ENCODE peak calls at places on chromosomes 6 and 20, in eight cellular contexts. O, Y, R, M, P, T, U and D are unnamed samples.

GRCh38 chr6:119129148-119129967 is 50.9 kb upstream of the FAM184A start:
- DNase-seq in Y (no peak), U (peak; percentile 20), P (peak; percentile 43), T (no peak), R (peak; percentile 42), O (no peak), M (no peak), D (peak; percentile 42)

GRCh38 chr20:2348336-2348735 is 32.4 kb upstream of the TGM6 start:
- DNase-seq in T (no peak), P (no peak), M (no peak), U (no peak), R (no peak), Y (no peak), O (no peak), D (no peak)

GRCh38 chr20:25470045-25470444 is 62.6 kb downstream of the GINS1 start:
- DNase-seq in P (peak; percentile 25), Y (no peak), M (peak; percentile 70), T (no peak), R (peak; percentile 82), O (peak; percentile 15), U (no peak), D (peak; percentile 76)

GRCh38 chr20:1274485-1275313 is 8.6 kb downstream of the SNPH start:
- DNase-seq in Y (no peak), T (no peak), M (no peak), U (no peak), O (no peak), P (no peak), R (no peak), D (no peak)

GRCh38 chr20:46642265-46642942 is 8.9 kb downstream of the SLC13A3 start:
- DNase-seq in M (no peak), Y (no peak), U (no peak), P (no peak), T (no peak), R (no peak), O (no peak), D (no peak)

GRCh38 chr6:143243786-143244185 is 183.1 kb downstream of the AIG1 start:
- DNase-seq in R (no peak), T (no peak), P (no peak), O (no peak), M (no peak), U (no peak), Y (no peak), D (no peak)

GRCh38 chr6:43476744-43477143 is 626 bp upstream of the TJAP1 start:
- DNase-seq in P (no peak), T (no peak), M (no peak), O (no peak), R (no peak), Y (no peak), U (no peak), D (no peak)

GRCh38 chr20:49561256-49561655 is 6.7 kb downstream of the PTGIS start:
- DNase-seq in P (no peak), R (no peak), O (no peak), U (no peak), Y (no peak), T (no peak), M (no peak), D (no peak)

GRCh38 chr6:11665636-11666335 is 112.8 kb downstream of the ADTRP start:
- DNase-seq in Y (no peak), M (no peak), U (no peak), O (no peak), T (no peak), R (no peak), P (no peak), D (no peak)

GRCh38 chr6:137171824-137172733 is 1.4 kb downstream of the IL22RA2 start:
- DNase-seq in M (no peak), P (no peak), Y (no peak), T (no peak), O (no peak), U (no peak), R (peak; percentile 36), D (peak; percentile 27)

GRCh38 chr6:43916924-43917877 is 147.2 kb downstream of the VEGFA start:
- DNase-seq in R (no peak), Y (peak; percentile 62), U (no peak), T (no peak), O (no peak), P (no peak), M (no peak), D (no peak)

GRCh38 chr20:9400371-9401025 is 113.9 kb upstream of the LAMP5 start:
- DNase-seq in Y (no peak), U (no peak), P (no peak), M (no peak), O (no peak), R (no peak), T (no peak), D (no peak)

GRCh38 chr6:157953580-157954091 is 28.0 kb upstream of the SYNJ2 start:
- DNase-seq in M (no peak), Y (no peak), T (no peak), O (no peak), R (no peak), P (no peak), U (no peak), D (no peak)

GRCh38 chr6:125722886-125723285 is 26.5 kb upstream of the HEY2 start:
- DNase-seq in O (no peak), U (no peak), T (no peak), M (no peak), P (no peak), Y (no peak), R (no peak), D (no peak)

GRCh38 chr6:84749181-84749580 is 15.2 kb downstream of the TBX18 start:
- DNase-seq in O (no peak), R (no peak), Y (no peak), T (no peak), M (no peak), U (no peak), P (no peak), D (no peak)

GRCh38 chr6:16684195-16684689 is 77.0 kb downstream of the ATXN1 start:
- DNase-seq in Y (no peak), T (no peak), P (no peak), R (no peak), M (no peak), U (no peak), O (no peak), D (no peak)

GRCh38 chr20:45467861-45468260 is 1.7 kb upstream of the WFDC2 start:
- DNase-seq in O (no peak), Y (no peak), U (no peak), M (no peak), T (no peak), R (no peak), P (no peak), D (no peak)

GRCh38 chr6:127022297-127022696 is 96.2 kb upstream of the RSPO3 start:
- DNase-seq in T (no peak), R (no peak), Y (no peak), O (no peak), P (no peak), M (no peak), U (no peak), D (no peak)

GRCh38 chr6:3385660-3386151 is 71.1 kb downstream of the SLC22A23 start:
- DNase-seq in R (no peak), P (no peak), M (no peak), U (no peak), Y (no peak), O (no peak), T (no peak), D (no peak)

GRCh38 chr6:154511735-154512097 is 1.2 kb upstream of the CNKSR3 start:
- DNase-seq in Y (no peak), U (no peak), T (no peak), P (no peak), M (no peak), R (no peak), O (no peak), D (no peak)

GRCh38 chr6:44512868-44513641 is 125.5 kb downstream of the CDC5L start:
- DNase-seq in U (no peak), M (no peak), Y (peak; percentile 58), T (no peak), R (no peak), P (no peak), O (no peak), D (peak; percentile 24)

GRCh38 chr20:61978491-61978890 is 87.2 kb downstream of the TAF4 start:
- DNase-seq in R (no peak), Y (no peak), U (no peak), P (no peak), T (no peak), M (no peak), O (no peak), D (no peak)

GRCh38 chr6:170066679-170067078 is 224.2 kb downstream of the DLL1 start:
- DNase-seq in Y (no peak), U (no peak), O (no peak), T (no peak), P (no peak), R (no peak), M (no peak), D (no peak)

GRCh38 chr20:61572312-61572711 is 320.3 kb downstream of the CDH4 start:
- DNase-seq in M (no peak), Y (no peak), R (no peak), P (no peak), T (no peak), U (no peak), O (no peak), D (no peak)

GRCh38 chr6:7434672-7435071 is 45.1 kb downstream of the RIOK1 start:
- DNase-seq in Y (no peak), P (no peak), T (no peak), M (no peak), O (no peak), R (no peak), U (no peak), D (no peak)

GRCh38 chr6:40754481-40755045 is 167.4 kb upstream of the LRFN2 start:
- DNase-seq in P (no peak), R (peak; percentile 19), U (no peak), Y (no peak), M (no peak), T (no peak), O (no peak), D (peak; percentile 40)

GRCh38 chr6:100022847-100023246 is 28.8 kb upstream of the MCHR2 start:
- DNase-seq in Y (no peak), U (no peak), R (no peak), O (no peak), T (no peak), P (no peak), M (no peak), D (no peak)

GRCh38 chr20:53595018-53595378 is 1.4 kb upstream of the ZNF217 start:
- DNase-seq in M (no peak), T (no peak), R (no peak), Y (no peak), P (no peak), U (no peak), O (no peak), D (no peak)

GRCh38 chr6:112503210-112503609 is 156.1 kb downstream of the RFPL4B start:
- DNase-seq in P (no peak), M (no peak), Y (no peak), U (no peak), T (no peak), R (peak; percentile 14), O (no peak), D (no peak)

GRCh38 chr6:105102186-105102585 is 77.6 kb downstream of the POPDC3 start:
- DNase-seq in M (no peak), R (no peak), P (no peak), Y (no peak), T (no peak), U (no peak), O (no peak), D (no peak)

GRCh38 chr6:156617376-156617775 is 159.8 kb upstream of the ARID1B start:
- DNase-seq in M (no peak), P (no peak), Y (peak; percentile 76), U (no peak), T (no peak), R (no peak), O (no peak), D (no peak)

GRCh38 chr20:6673071-6673470 is 94.4 kb upstream of the BMP2 start:
- DNase-seq in Y (no peak), P (no peak), M (no peak), R (no peak), T (no peak), U (no peak), O (no peak), D (no peak)

GRCh38 chr6:2055914-2056313 is 189.5 kb downstream of the GMDS start:
- DNase-seq in Y (no peak), M (no peak), O (no peak), R (no peak), T (no peak), U (no peak), P (no peak), D (no peak)

GRCh38 chr20:34559311-34560140 is 1.0 kb downstream of the MAP1LC3A start:
- DNase-seq in P (no peak), T (no peak), U (no peak), M (no peak), Y (no peak), R (peak; percentile 36), O (no peak), D (peak; percentile 43)